ENCODE peak calls at places on chromosomes 1 and 21, in five cellular contexts. One of them, this sample, is unnamed.

GRCh38 chr1:39266269-39266668 is 61.8 kb downstream of the MACF1 start:
- DNase-seq in NT2/D1: peak
- DNase-seq in breast epithelium: no peak
- DNase-seq in activated T-helper 1 cell treated with anti-CD3 and anti-CD28 coated beads, Interleukin-12 subunit alpha, Interleukin-12 subunit beta, Interleukin-2, Interleukin-4 antibody, amounts not matched to agents 30 ng/mL and 10 ng/mL and 1 ng/mL, durations not matched to agents 14 hours and 24 hours and 36 hours: no peak
- DNase-seq in islet precursor cell: no peak
- DNase-seq in this sample: no peak

GRCh38 chr1:65953170-65953569 is 160.5 kb downstream of the PDE4B start:
- DNase-seq in islet precursor cell: no peak
- DNase-seq in activated T-helper 1 cell treated with anti-CD3 and anti-CD28 coated beads, Interleukin-12 subunit alpha, Interleukin-12 subunit beta, Interleukin-2, Interleukin-4 antibody, amounts not matched to agents 30 ng/mL and 10 ng/mL and 1 ng/mL, durations not matched to agents 14 hours and 24 hours and 36 hours: no peak
- DNase-seq in NT2/D1: no peak
- DNase-seq in breast epithelium: no peak
- DNase-seq in this sample: no peak

GRCh38 chr1:156067262-156067661 is 6.3 kb downstream of the RAB25 start:
- DNase-seq in activated T-helper 1 cell treated with anti-CD3 and anti-CD28 coated beads, Interleukin-12 subunit alpha, Interleukin-12 subunit beta, Interleukin-2, Interleukin-4 antibody, amounts not matched to agents 30 ng/mL and 10 ng/mL and 1 ng/mL, durations not matched to agents 14 hours and 24 hours and 36 hours: no peak
- DNase-seq in breast epithelium: no peak
- DNase-seq in NT2/D1: no peak
- DNase-seq in islet precursor cell: no peak
- DNase-seq in this sample: no peak

GRCh38 chr1:236502972-236503639 is 20.7 kb upstream of the LGALS8 start:
- DNase-seq in activated T-helper 1 cell treated with anti-CD3 and anti-CD28 coated beads, Interleukin-12 subunit alpha, Interleukin-12 subunit beta, Interleukin-2, Interleukin-4 antibody, amounts not matched to agents 30 ng/mL and 10 ng/mL and 1 ng/mL, durations not matched to agents 14 hours and 24 hours and 36 hours: no peak
- DNase-seq in islet precursor cell: peak
- DNase-seq in NT2/D1: peak
- DNase-seq in breast epithelium: peak
- DNase-seq in this sample: peak

GRCh38 chr1:40818264-40818961 is 34.8 kb downstream of the KCNQ4 start:
- DNase-seq in NT2/D1: peak
- DNase-seq in islet precursor cell: peak
- DNase-seq in breast epithelium: peak
- DNase-seq in activated T-helper 1 cell treated with anti-CD3 and anti-CD28 coated beads, Interleukin-12 subunit alpha, Interleukin-12 subunit beta, Interleukin-2, Interleukin-4 antibody, amounts not matched to agents 30 ng/mL and 10 ng/mL and 1 ng/mL, durations not matched to agents 14 hours and 24 hours and 36 hours: peak
- DNase-seq in this sample: peak

GRCh38 chr1:225999912-226000337 is 782 bp upstream of the SDE2 start:
- DNase-seq in islet precursor cell: no peak
- DNase-seq in activated T-helper 1 cell treated with anti-CD3 and anti-CD28 coated beads, Interleukin-12 subunit alpha, Interleukin-12 subunit beta, Interleukin-2, Interleukin-4 antibody, amounts not matched to agents 30 ng/mL and 10 ng/mL and 1 ng/mL, durations not matched to agents 14 hours and 24 hours and 36 hours: no peak
- DNase-seq in NT2/D1: no peak
- DNase-seq in breast epithelium: no peak
- DNase-seq in this sample: no peak

GRCh38 chr1:233957691-233958090 is 53.2 kb downstream of the SLC35F3 start:
- DNase-seq in activated T-helper 1 cell treated with anti-CD3 and anti-CD28 coated beads, Interleukin-12 subunit alpha, Interleukin-12 subunit beta, Interleukin-2, Interleukin-4 antibody, amounts not matched to agents 30 ng/mL and 10 ng/mL and 1 ng/mL, durations not matched to agents 14 hours and 24 hours and 36 hours: no peak
- DNase-seq in NT2/D1: no peak
- DNase-seq in breast epithelium: no peak
- DNase-seq in islet precursor cell: no peak
- DNase-seq in this sample: no peak

GRCh38 chr1:9835758-9836631 is 12.2 kb upstream of the CLSTN1 start:
- DNase-seq in activated T-helper 1 cell treated with anti-CD3 and anti-CD28 coated beads, Interleukin-12 subunit alpha, Interleukin-12 subunit beta, Interleukin-2, Interleukin-4 antibody, amounts not matched to agents 30 ng/mL and 10 ng/mL and 1 ng/mL, durations not matched to agents 14 hours and 24 hours and 36 hours: no peak
- DNase-seq in breast epithelium: peak
- DNase-seq in NT2/D1: peak
- DNase-seq in islet precursor cell: peak
- DNase-seq in this sample: peak

GRCh38 chr1:55380313-55380970 is 165.3 kb upstream of the USP24 start:
- DNase-seq in activated T-helper 1 cell treated with anti-CD3 and anti-CD28 coated beads, Interleukin-12 subunit alpha, Interleukin-12 subunit beta, Interleukin-2, Interleukin-4 antibody, amounts not matched to agents 30 ng/mL and 10 ng/mL and 1 ng/mL, durations not matched to agents 14 hours and 24 hours and 36 hours: no peak
- DNase-seq in islet precursor cell: no peak
- DNase-seq in breast epithelium: no peak
- DNase-seq in NT2/D1: no peak
- DNase-seq in this sample: peak

GRCh38 chr1:147723691-147724323 is 36.6 kb downstream of the GJA5 start:
- DNase-seq in islet precursor cell: peak
- DNase-seq in breast epithelium: no peak
- DNase-seq in NT2/D1: peak
- DNase-seq in activated T-helper 1 cell treated with anti-CD3 and anti-CD28 coated beads, Interleukin-12 subunit alpha, Interleukin-12 subunit beta, Interleukin-2, Interleukin-4 antibody, amounts not matched to agents 30 ng/mL and 10 ng/mL and 1 ng/mL, durations not matched to agents 14 hours and 24 hours and 36 hours: no peak
- DNase-seq in this sample: no peak

GRCh38 chr21:39016740-39017315 is 166.4 kb downstream of the PSMG1 start:
- DNase-seq in activated T-helper 1 cell treated with anti-CD3 and anti-CD28 coated beads, Interleukin-12 subunit alpha, Interleukin-12 subunit beta, Interleukin-2, Interleukin-4 antibody, amounts not matched to agents 30 ng/mL and 10 ng/mL and 1 ng/mL, durations not matched to agents 14 hours and 24 hours and 36 hours: no peak
- DNase-seq in NT2/D1: no peak
- DNase-seq in breast epithelium: no peak
- DNase-seq in islet precursor cell: no peak
- DNase-seq in this sample: no peak

GRCh38 chr1:228276901-228277490 is 69.2 kb downstream of the OBSCN start:
- DNase-seq in breast epithelium: no peak
- DNase-seq in NT2/D1: no peak
- DNase-seq in activated T-helper 1 cell treated with anti-CD3 and anti-CD28 coated beads, Interleukin-12 subunit alpha, Interleukin-12 subunit beta, Interleukin-2, Interleukin-4 antibody, amounts not matched to agents 30 ng/mL and 10 ng/mL and 1 ng/mL, durations not matched to agents 14 hours and 24 hours and 36 hours: no peak
- DNase-seq in islet precursor cell: peak
- DNase-seq in this sample: no peak

GRCh38 chr1:183353597-183353996 is 64.6 kb downstream of the NMNAT2 start:
- DNase-seq in breast epithelium: no peak
- DNase-seq in activated T-helper 1 cell treated with anti-CD3 and anti-CD28 coated beads, Interleukin-12 subunit alpha, Interleukin-12 subunit beta, Interleukin-2, Interleukin-4 antibody, amounts not matched to agents 30 ng/mL and 10 ng/mL and 1 ng/mL, durations not matched to agents 14 hours and 24 hours and 36 hours: no peak
- DNase-seq in NT2/D1: peak
- DNase-seq in islet precursor cell: no peak
- DNase-seq in this sample: no peak

GRCh38 chr1:243623831-243624230 is 226.2 kb downstream of the AKT3 start:
- DNase-seq in NT2/D1: no peak
- DNase-seq in activated T-helper 1 cell treated with anti-CD3 and anti-CD28 coated beads, Interleukin-12 subunit alpha, Interleukin-12 subunit beta, Interleukin-2, Interleukin-4 antibody, amounts not matched to agents 30 ng/mL and 10 ng/mL and 1 ng/mL, durations not matched to agents 14 hours and 24 hours and 36 hours: no peak
- DNase-seq in islet precursor cell: no peak
- DNase-seq in breast epithelium: no peak
- DNase-seq in this sample: no peak